ENCODE peak calls at places on chromosomes 1 and 21, in four cellular contexts. P is left ventricle myocardium inferior, G is PC-3, D is heart right ventricle. Y is an unnamed sample.

GRCh38 chr1:93056214-93056613 is 22.9 kb upstream of the MTF2 start:
- DNase-seq in P (no peak), D (no peak), G (peak; percentile 44), Y (no peak)

GRCh38 chr21:39000496-39000895 is 182.8 kb downstream of the PSMG1 start:
- DNase-seq in D (peak; percentile 66), G (peak; percentile 85), P (no peak), Y (no peak)

GRCh38 chr1:29121951-29122661 is 1.6 kb downstream of the TMEM200B start:
- DNase-seq in D (peak; percentile 34), P (peak; percentile 37), G (peak; percentile 19), Y (peak; percentile 65)

GRCh38 chr1:155304558-155305063 is 3.4 kb upstream of the PKLR start:
- DNase-seq in D (no peak), P (no peak), G (no peak), Y (no peak)

GRCh38 chr1:59128239-59128736 is 168.6 kb upstream of the FGGY start:
- DNase-seq in P (no peak), D (no peak), G (peak; percentile 55), Y (no peak)

GRCh38 chr21:29072873-29073221 is 601 bp downstream of the CCT8 start:
- DNase-seq in D (no peak), P (no peak), G (peak; percentile 14), Y (no peak)

GRCh38 chr1:238558156-238558555 is 667.4 kb upstream of the ZP4 start:
- DNase-seq in P (no peak), D (no peak), G (peak; percentile 56), Y (no peak)

GRCh38 chr1:25523512-25523911 is 19.9 kb upstream of the LDLRAP1 start:
- DNase-seq in D (no peak), P (no peak), G (peak; percentile 44), Y (no peak)

GRCh38 chr1:232620356-232620841 is 9.5 kb downstream of the SIPA1L2 start:
- DNase-seq in G (peak; percentile 47), D (peak; percentile 87), P (peak; percentile 46), Y (no peak)

GRCh38 chr1:4061521-4062031 is 161.5 kb upstream of the C1orf174 start:
- DNase-seq in P (no peak), D (no peak), G (no peak), Y (no peak)

GRCh38 chr1:209647212-209647611 is 5.0 kb downstream of the LAMB3 start:
- DNase-seq in P (no peak), G (no peak), D (no peak), Y (no peak)
- H3K4me1 ChIP-seq in P (peaks cover 95% of the 10 kb centered on the region), G (peaks cover 71% of the 10 kb centered on the region), D (peaks cover 36% of the 10 kb centered on the region), Y (peaks cover 64% of the 10 kb centered on the region)

GRCh38 chr1:196144588-196144987 is 463.7 kb downstream of the KCNT2 start:
- DNase-seq in P (no peak), D (no peak), G (peak; percentile 5), Y (no peak)

GRCh38 chr1:196148367-196148970 is 459.8 kb downstream of the KCNT2 start:
- DNase-seq in D (no peak), G (peak; percentile 70), P (no peak), Y (no peak)

GRCh38 chr1:196142111-196142510 is 466.1 kb downstream of the KCNT2 start:
- DNase-seq in G (no peak), D (no peak), P (no peak), Y (no peak)

GRCh38 chr1:196147530-196147929 is 460.7 kb downstream of the KCNT2 start:
- DNase-seq in D (no peak), G (no peak), P (no peak), Y (no peak)

DNA sequence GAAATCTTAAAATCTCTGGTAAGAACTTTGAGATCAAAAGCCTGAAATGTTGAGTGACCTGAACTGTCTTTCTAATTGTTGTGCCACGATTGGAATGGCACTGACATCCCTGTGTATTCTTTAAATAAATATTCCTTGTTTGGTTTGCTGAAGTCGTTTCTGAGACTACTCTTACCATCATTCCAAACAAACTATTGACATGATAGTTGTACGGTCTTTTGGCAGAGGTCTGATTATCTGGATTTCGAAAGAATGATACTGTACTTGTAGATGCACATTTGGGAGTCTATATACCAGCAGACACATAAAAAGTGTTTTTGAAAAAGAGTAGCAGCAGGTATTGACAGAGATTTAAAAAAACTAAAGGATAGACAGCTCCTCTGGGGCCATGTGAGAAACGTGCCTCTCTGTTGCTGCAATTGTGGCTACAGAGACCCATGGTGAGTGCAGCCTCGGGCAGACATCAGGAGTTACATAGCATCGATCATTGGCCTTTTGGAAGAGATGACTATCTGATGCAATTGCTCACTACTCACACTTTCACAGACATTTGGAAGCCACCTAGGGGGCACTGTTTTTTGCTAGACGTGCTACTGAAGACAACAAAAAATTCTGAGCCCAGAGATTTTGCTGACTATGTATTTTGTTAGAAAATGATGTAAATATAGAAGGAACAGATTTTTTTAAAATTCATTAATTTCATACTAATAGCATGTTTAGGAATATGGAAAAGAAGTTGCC is 464.5 kb downstream of the KCNT2 start:
- DNase-seq in D (no peak), P (no peak), G (peak; percentile 19), Y (no peak)
- TF ChIP-seq CTCF in D (no peak), P (no peak), G (peak; percentile 45), Y (no peak)

DNA sequence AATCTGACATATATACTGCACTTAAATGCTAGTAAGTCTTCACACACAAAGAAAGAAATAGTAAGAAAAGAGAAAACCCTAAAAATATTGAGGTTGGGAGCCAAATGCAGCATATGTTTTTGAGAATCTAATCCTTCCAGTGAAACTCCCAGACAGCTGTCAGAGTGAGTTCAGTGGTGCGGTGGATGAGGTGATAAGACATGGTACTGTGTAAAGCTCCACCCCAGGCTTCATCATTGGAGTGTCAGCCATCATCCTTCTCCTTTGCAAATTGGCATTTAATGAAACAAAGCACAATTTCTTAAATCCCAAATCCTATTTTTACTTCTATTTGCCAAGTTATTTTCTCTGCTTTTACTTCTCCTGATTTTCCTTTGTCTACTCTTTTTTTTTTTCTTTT is 343.4 kb downstream of the SETD4 start:
- DNase-seq in D (no peak), G (no peak), P (no peak), Y (no peak)
- H3K4me1 ChIP-seq in D (no peaks in the 10 kb centered on the region), G (no peaks in the 10 kb centered on the region), P (peaks cover 8% of the 10 kb centered on the region), Y (no peaks in the 10 kb centered on the region)

DNA sequence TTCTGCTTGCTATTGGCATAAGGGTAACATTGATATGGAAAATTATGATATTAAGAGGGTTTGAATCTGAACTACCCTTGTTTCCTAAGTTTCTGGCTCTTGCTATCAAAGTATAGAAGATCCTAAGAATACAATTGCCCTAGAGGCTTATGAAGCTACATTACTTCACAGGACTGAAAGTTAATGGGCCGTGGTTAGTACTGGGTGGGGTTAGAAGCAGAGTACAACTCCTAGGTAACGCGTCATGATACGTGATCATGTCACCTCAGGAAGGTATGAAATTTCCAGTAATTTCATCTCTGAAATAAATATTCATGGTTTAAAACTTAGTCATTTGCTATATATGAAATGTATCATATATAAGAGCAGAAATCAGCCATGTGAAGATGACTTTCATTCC is 743.8 kb upstream of the NEGR1 start:
- DNase-seq in P (no peak), D (no peak), G (no peak), Y (no peak)
- TF ChIP-seq CTCF in P (no peak), D (no peak), G (no peak), Y (no peak)

DNA sequence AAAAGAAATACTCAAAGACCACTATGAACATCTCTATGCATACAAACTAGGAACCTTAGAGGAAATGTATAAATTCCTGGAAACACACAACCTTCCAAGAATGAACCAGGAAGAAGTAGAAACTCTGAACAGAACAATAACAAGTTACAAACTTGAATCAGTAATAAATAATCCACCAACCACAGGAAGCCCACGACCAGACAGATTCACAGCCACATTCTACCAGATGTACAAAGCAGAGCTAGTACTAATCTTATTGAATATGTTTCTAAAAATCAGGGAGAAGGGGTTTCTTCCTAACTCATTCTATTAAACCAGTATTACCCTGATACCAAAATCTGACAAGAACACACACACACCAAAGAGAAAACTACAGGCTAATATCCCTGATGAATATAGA is 263.8 kb downstream of the NCAM2 start:
- DNase-seq in G (no peak), P (no peak), D (no peak), Y (no peak)
- H3K4me1 ChIP-seq in G (no peaks in the 10 kb centered on the region), P (no peaks in the 10 kb centered on the region), D (no peaks in the 10 kb centered on the region), Y (no peaks in the 10 kb centered on the region)

GRCh38 chr1:16202281-16203210 is 9.9 kb downstream of the ARHGEF19 start:
- DNase-seq in P (no peak), D (no peak), G (no peak), Y (no peak)
- TF ChIP-seq CTCF in P (no peak), D (no peak), G (no peak), Y (no peak)

GRCh38 chr1:68166348-68166747 is 66.0 kb downstream of the WLS start:
- DNase-seq in P (no peak), D (no peak), G (no peak), Y (no peak)
- H3K4me1 ChIP-seq in P (peaks cover 46% of the 10 kb centered on the region), D (no peaks in the 10 kb centered on the region), G (no peaks in the 10 kb centered on the region), Y (peaks cover 13% of the 10 kb centered on the region)

GRCh38 chr1:64425521-64425920 is 44.4 kb upstream of the CACHD1 start:
- DNase-seq in G (no peak), D (no peak), P (no peak), Y (no peak)
- TF ChIP-seq CTCF in G (no peak), D (no peak), P (no peak), Y (no peak)

GRCh38 chr1:64041366-64042131 is 161.9 kb upstream of the UBE2U start:
- DNase-seq in P (no peak), G (no peak), D (no peak), Y (no peak)
- H3K4me1 ChIP-seq in P (peaks cover 60% of the 10 kb centered on the region), G (peaks cover 63% of the 10 kb centered on the region), D (peaks cover 16% of the 10 kb centered on the region), Y (peaks cover 30% of the 10 kb centered on the region)

DNA sequence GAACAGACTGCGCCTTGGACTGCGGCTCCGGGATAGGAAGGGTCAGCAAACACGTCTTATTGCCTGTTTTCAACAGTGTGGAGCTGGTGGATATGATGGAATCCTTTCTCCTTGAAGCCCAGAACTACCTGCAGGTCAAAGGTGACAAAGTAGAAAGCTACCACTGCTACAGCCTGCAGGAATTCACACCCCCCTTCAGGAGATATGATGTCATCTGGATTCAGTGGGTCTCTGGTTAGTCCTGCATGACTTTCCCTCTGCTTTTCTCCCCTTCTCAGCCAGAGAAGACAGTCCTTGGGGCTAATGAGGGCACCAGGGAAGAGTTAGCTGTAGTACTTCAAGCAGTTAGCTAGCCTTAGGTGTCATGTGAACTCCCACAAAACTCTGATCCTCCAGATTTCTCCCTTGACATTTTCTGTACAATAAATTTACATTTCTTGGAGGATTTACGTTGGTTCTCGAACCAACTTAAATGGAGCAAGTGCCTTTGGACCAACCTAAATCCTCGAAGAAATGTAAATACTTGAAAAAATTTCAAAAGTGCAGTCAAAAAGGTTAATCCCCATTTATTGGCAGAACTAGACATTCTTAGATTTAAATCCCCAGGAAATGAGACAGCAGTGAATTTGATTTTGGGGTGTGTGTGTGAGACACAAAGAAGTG is 20.9 kb downstream of the NTMT2 start:
- DNase-seq in D (no peak), G (no peak), P (no peak), Y (no peak)
- TF ChIP-seq CTCF in D (no peak), G (no peak), P (no peak), Y (no peak)